ENCODE peak calls at places on chromosomes 11 and 22, in four cellular contexts. B is HCT116, W is A549, Y is IMR-90. U is an unnamed sample.
A peak's percentile ranks its signal among the peaks of the same experiment; 100 is the strongest.

GRCh38 chr11:73913472-73913871 is 36.7 kb downstream of the PAAF1 start:
- DNase-seq in B (no peak), W (no peak), Y (no peak), U (no peak)

GRCh38 chr11:58165504-58166106 is 23.3 kb upstream of the OR9Q2 start:
- DNase-seq in B (no peak), W (no peak), Y (no peak), U (no peak)

GRCh38 chr11:59556883-59557205 is 45.5 kb downstream of the OR4D9 start:
- DNase-seq in B (no peak), W (peak; percentile 79), Y (no peak), U (no peak)

GRCh38 chr11:18203723-18204122 is 31.1 kb downstream of the MRGPRX4 start:
- DNase-seq in B (peak; percentile 8), W (peak; percentile 28), Y (peak; percentile 14), U (no peak)

GRCh38 chr11:61711493-61711892 is 31.3 kb downstream of the DAGLA start:
- DNase-seq in B (no peak), W (no peak), Y (no peak), U (no peak)

GRCh38 chr11:68010058-68011041 is at the start of gene ALDH3B1:
- DNase-seq in B (peak; percentile 60), W (peak; percentile 97), Y (peak; percentile 70), U (no peak)

GRCh38 chr22:49906799-49907290 is 11.4 kb downstream of the ALG12 start:
- DNase-seq in B (no peak), W (no peak), Y (no peak), U (no peak)

GRCh38 chr11:70423523-70424505 is 25.5 kb downstream of the CTTN start:
- DNase-seq in B (no peak), W (peak; percentile 20), Y (peak; percentile 91), U (peak; percentile 44)

GRCh38 chr22:36816635-36817428 is at the start of gene PVALB:
- DNase-seq in B (no peak), W (no peak), Y (peak; percentile 13), U (no peak)

GRCh38 chr11:90705661-90706060 is 482.8 kb upstream of the CHORDC1 start:
- DNase-seq in B (no peak), W (no peak), Y (no peak), U (no peak)

GRCh38 chr22:20015971-20016733 is 471 bp downstream of the ARVCF start:
- DNase-seq in B (no peak), W (peak; percentile 12), Y (no peak), U (no peak)

GRCh38 chr11:64132388-64132771 is 33.5 kb downstream of the MACROD1 start:
- DNase-seq in B (no peak), W (no peak), Y (no peak), U (no peak)

GRCh38 chr11:123125169-123125568 is 63.2 kb upstream of the HSPA8 start:
- DNase-seq in B (no peak), W (no peak), Y (no peak), U (no peak)

GRCh38 chr11:6604081-6604626 is 580 bp downstream of the ILK start:
- DNase-seq in B (no peak), W (peak; percentile 37), Y (peak; percentile 70), U (no peak)

GRCh38 chr11:73330569-73331093 is 22.6 kb downstream of the ARHGEF17 start:
- DNase-seq in B (no peak), W (peak; percentile 53), Y (peak; percentile 61), U (no peak)

GRCh38 chr11:123450593-123450992 is 20.5 kb downstream of the GRAMD1B start:
- DNase-seq in B (no peak), W (no peak), Y (peak; percentile 91), U (no peak)

GRCh38 chr11:111814567-111814966 is 48.4 kb upstream of the PPP2R1B start:
- DNase-seq in B (no peak), W (no peak), Y (peak; percentile 91), U (no peak)

GRCh38 chr22:20127869-20128618 is 3.6 kb upstream of the ZDHHC8 start:
- DNase-seq in B (no peak), W (no peak), Y (no peak), U (no peak)

GRCh38 chr11:104549019-104549418 is 349.2 kb downstream of the CASP12 start:
- DNase-seq in B (no peak), W (no peak), Y (no peak), U (no peak)

GRCh38 chr11:8682219-8683114 is at the start of the genes RPL27A and TRIM66:
- DNase-seq in B (peak; percentile 90), W (peak; percentile 97), Y (peak; percentile 95), U (peak; percentile 82)

GRCh38 chr11:6321961-6322362 is 1.7 kb upstream of the CAVIN3 start:
- DNase-seq in B (peak; percentile 52), W (no peak), Y (peak; percentile 82), U (no peak)

GRCh38 chr11:75031224-75031753 is 42.6 kb downstream of the NEU3 start:
- DNase-seq in B (no peak), W (peak; percentile 29), Y (peak; percentile 97), U (no peak)

GRCh38 chr22:47327241-47327640 is 564.8 kb downstream of the TBC1D22A start:
- DNase-seq in B (no peak), W (no peak), Y (no peak), U (no peak)

GRCh38 chr22:47331750-47332149 is 569.3 kb downstream of the TBC1D22A start:
- DNase-seq in B (no peak), W (no peak), Y (no peak), U (no peak)

GRCh38 chr22:47329727-47330653 is 567.5 kb downstream of the TBC1D22A start:
- DNase-seq in B (no peak), W (no peak), Y (no peak), U (no peak)

GRCh38 chr22:47325249-47325648 is 562.8 kb downstream of the TBC1D22A start:
- DNase-seq in B (no peak), W (no peak), Y (no peak), U (no peak)

DNA sequence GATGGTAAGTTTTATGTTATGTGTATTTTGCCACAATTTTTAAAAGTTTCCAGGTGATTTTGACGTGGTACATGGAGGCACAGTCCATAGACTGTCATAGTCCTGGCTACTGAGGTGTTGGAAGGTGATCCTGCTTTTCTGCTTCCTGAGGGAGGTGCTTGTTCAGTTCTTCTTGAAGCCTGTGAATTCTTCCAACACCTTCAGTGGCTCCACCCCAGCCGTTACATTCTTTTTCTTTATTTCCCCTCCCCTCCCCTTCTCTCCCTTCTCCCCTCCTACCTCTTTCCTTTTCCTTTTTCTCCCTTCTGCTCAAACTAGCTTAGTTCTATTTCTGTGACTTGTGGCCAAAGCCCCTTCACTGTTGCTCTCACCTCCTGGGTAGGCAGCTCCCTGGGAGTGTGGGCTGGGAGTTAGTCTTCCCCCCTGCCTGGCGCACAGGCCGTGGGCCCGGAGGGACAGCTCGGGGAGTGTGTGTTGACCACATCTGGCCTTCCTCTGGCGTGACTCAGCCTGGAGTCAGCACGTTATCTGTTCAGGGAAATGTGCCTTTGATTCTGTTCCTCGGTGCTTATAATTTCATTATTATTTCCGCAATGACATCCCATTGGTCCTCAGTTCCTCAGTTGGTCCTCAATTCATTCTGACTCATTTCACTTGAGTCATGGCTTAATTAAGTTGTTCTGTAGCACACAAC is 566.2 kb downstream of the TBC1D22A start:
- DNase-seq in B (peak; percentile 95), W (peak; percentile 76), Y (peak; percentile 96), U (no peak)
- TF ChIP-seq CEBPB in B (peak; percentile 69), W (no peak), Y (no peak), U (no peak)

GRCh38 chr11:126534141-126534805 is 178.8 kb downstream of the ST3GAL4 start:
- DNase-seq in B (no peak), W (no peak), Y (no peak), U (no peak)
- TF ChIP-seq CEBPB in B (no peak), W (no peak), Y (no peak), U (no peak)

GRCh38 chr11:102666331-102666957 is 39.1 kb downstream of the MMP27 start:
- DNase-seq in B (peak; percentile 37), W (peak; percentile 46), Y (peak; percentile 60), U (no peak)
- TF ChIP-seq CEBPB in B (no peak), W (no peak), Y (no peak), U (no peak)

DNA sequence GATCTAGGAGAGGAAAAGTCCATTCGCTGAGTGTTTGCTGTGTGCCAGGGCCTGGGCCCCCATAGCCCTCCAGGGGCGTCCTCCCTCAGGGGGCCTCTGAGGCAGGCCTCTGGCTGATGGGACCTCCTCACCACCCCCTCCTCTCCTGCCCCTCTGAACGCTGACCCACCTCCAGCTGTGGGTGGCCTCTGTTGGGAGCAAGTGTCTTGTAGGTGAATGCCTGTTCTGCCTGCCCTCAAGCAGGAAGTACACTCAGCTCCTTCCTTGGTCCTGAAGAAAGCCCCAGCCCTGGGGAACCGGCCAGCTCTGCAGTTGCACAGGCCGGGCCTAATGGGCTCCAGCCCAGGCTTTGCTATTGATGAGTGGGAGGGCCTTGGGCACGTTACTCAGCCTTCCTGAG is 3.5 kb downstream of the MYO7A start:
- DNase-seq in B (no peak), W (no peak), Y (no peak), U (no peak)
- TF ChIP-seq CEBPB in B (no peak), W (no peak), Y (no peak), U (no peak)

GRCh38 chr11:128708660-128709059 is 14.8 kb downstream of the FLI1 start:
- DNase-seq in B (no peak), W (no peak), Y (no peak), U (no peak)
- TF ChIP-seq CEBPB in B (no peak), W (no peak), Y (no peak), U (no peak)

DNA sequence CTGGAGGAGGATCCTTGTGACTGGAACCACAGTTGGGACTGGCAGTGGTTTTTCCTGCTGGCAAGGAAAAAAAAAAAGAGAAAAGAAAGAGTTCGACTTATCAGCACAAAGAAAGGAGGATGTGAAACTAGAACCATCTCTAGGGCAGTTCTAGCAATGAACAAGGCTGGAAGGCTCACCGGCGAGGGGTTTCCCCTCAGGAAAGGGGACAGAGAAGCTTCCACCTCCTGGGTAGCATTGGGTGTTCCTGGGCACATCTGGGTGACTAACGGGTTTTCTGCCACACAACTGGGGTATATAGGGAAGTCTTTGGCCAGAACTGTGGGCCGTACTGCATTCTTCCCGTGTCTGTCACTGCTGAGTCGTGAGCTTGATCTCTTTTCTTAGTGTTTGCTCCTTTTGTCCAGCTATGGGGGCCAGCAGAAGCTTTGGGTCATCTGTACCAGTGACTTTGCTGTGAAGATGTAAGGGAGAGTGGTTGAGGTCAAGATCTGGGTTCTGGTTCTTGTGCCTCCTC is 109.4 kb upstream of the OR4B1 start:
- DNase-seq in B (no peak), W (no peak), Y (peak; percentile 67), U (peak; percentile 66)
- TF ChIP-seq CEBPB in B (no peak), W (no peak), Y (no peak), U (no peak)

DNA sequence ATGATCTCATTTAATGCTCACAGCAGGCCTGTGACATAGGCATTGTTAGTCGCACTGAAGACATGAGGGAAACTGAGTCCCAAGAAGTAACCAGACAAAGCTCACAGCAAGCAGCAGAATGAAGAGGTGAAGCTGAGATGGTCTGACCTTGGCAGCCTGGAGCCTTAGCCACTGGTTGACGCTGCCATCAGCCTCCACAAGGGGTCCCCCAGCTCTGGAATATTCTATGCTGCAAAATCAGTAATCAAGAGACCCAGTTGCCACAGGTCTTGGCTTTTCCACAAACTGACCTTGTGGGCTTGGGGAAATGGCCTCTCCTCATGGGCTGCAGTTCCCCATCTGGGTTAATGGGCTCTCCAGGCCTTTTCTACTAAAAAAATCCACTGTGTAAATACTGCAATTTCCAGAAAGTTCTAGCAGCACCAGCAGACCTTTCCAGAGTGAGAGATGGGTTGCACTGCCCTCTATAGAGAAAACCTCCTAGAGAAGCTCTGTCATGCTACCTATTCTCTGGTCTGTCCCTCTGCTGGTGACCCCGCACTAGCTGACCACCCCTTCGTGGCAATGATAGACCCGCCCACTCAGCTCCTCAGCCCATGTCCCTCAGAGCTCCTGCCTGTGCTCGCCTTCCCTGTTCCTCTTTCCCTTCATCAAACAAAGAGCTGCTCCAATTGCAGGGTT is 22.6 kb upstream of the ISX start:
- DNase-seq in B (no peak), W (no peak), Y (no peak), U (no peak)
- TF ChIP-seq CEBPB in B (no peak), W (no peak), Y (no peak), U (no peak)

U was measured in GM12878.